ENCODE peak calls at places on chromosomes 2 and 18, in six cellular contexts. One of them, this sample, is unnamed.

GRCh38 chr2:85324639-85325465 is 2.9 kb downstream of the TGOLN2 start:
- DNase-seq in activated T-helper 1 cell treated with anti-CD3 and anti-CD28 coated beads, Interleukin-2, amount 50 U/mL, for 16 hours: no peak
- DNase-seq in neuronal stem cell: no peak
- DNase-seq in CMK: no peak
- DNase-seq in hepatic stellate cell: no peak
- DNase-seq in AG08396: no peak
- DNase-seq in this sample: no peak

GRCh38 chr2:16784652-16785051 is 119.0 kb upstream of the CYRIA start:
- DNase-seq in activated T-helper 1 cell treated with anti-CD3 and anti-CD28 coated beads, Interleukin-2, amount 50 U/mL, for 16 hours: no peak
- DNase-seq in neuronal stem cell: no peak
- DNase-seq in CMK: no peak
- DNase-seq in hepatic stellate cell: no peak
- DNase-seq in AG08396: no peak
- DNase-seq in this sample: no peak

GRCh38 chr2:42569116-42569711 is 782 bp downstream of the MTA3 start:
- DNase-seq in activated T-helper 1 cell treated with anti-CD3 and anti-CD28 coated beads, Interleukin-2, amount 50 U/mL, for 16 hours: peak; percentile 2
- DNase-seq in neuronal stem cell: no peak
- DNase-seq in CMK: no peak
- DNase-seq in hepatic stellate cell: peak; percentile 59
- DNase-seq in AG08396: peak; percentile 64
- DNase-seq in this sample: no peak

GRCh38 chr2:235956281-235956970 is 211.8 kb downstream of the GBX2 start:
- DNase-seq in activated T-helper 1 cell treated with anti-CD3 and anti-CD28 coated beads, Interleukin-2, amount 50 U/mL, for 16 hours: no peak
- DNase-seq in neuronal stem cell: no peak
- DNase-seq in CMK: no peak
- DNase-seq in hepatic stellate cell: no peak
- DNase-seq in AG08396: no peak
- DNase-seq in this sample: no peak

GRCh38 chr2:160842286-160842685 is 317.9 kb upstream of the TANK start:
- DNase-seq in activated T-helper 1 cell treated with anti-CD3 and anti-CD28 coated beads, Interleukin-2, amount 50 U/mL, for 16 hours: no peak
- DNase-seq in neuronal stem cell: no peak
- DNase-seq in CMK: no peak
- DNase-seq in hepatic stellate cell: no peak
- DNase-seq in AG08396: no peak
- DNase-seq in this sample: no peak

GRCh38 chr18:49018553-49018943 is 67.8 kb upstream of the SMAD7 start:
- DNase-seq in activated T-helper 1 cell treated with anti-CD3 and anti-CD28 coated beads, Interleukin-2, amount 50 U/mL, for 16 hours: no peak
- DNase-seq in neuronal stem cell: no peak
- DNase-seq in CMK: no peak
- DNase-seq in hepatic stellate cell: no peak
- DNase-seq in AG08396: peak; percentile 1
- DNase-seq in this sample: no peak

GRCh38 chr2:10332402-10333246 is 29.9 kb downstream of the HPCAL1 start:
- DNase-seq in activated T-helper 1 cell treated with anti-CD3 and anti-CD28 coated beads, Interleukin-2, amount 50 U/mL, for 16 hours: no peak
- DNase-seq in neuronal stem cell: peak; percentile 29
- DNase-seq in CMK: peak; percentile 88
- DNase-seq in hepatic stellate cell: no peak
- DNase-seq in AG08396: no peak
- DNase-seq in this sample: no peak

GRCh38 chr2:231946241-231946814 is 15.2 kb upstream of the DIS3L2 start:
- DNase-seq in activated T-helper 1 cell treated with anti-CD3 and anti-CD28 coated beads, Interleukin-2, amount 50 U/mL, for 16 hours: no peak
- DNase-seq in neuronal stem cell: no peak
- DNase-seq in CMK: no peak
- DNase-seq in hepatic stellate cell: no peak
- DNase-seq in AG08396: no peak
- DNase-seq in this sample: no peak

GRCh38 chr2:112175333-112175732 is 37.1 kb downstream of the FBLN7 start:
- DNase-seq in activated T-helper 1 cell treated with anti-CD3 and anti-CD28 coated beads, Interleukin-2, amount 50 U/mL, for 16 hours: no peak
- DNase-seq in neuronal stem cell: no peak
- DNase-seq in CMK: no peak
- DNase-seq in hepatic stellate cell: no peak
- DNase-seq in AG08396: no peak
- DNase-seq in this sample: no peak

GRCh38 chr2:85037622-85038021 is 66.7 kb downstream of the KCMF1 start:
- DNase-seq in activated T-helper 1 cell treated with anti-CD3 and anti-CD28 coated beads, Interleukin-2, amount 50 U/mL, for 16 hours: no peak
- DNase-seq in neuronal stem cell: no peak
- DNase-seq in CMK: no peak
- DNase-seq in hepatic stellate cell: no peak
- DNase-seq in AG08396: no peak
- DNase-seq in this sample: no peak

GRCh38 chr2:241123816-241124536 is 21.9 kb upstream of the MTERF4 start:
- DNase-seq in activated T-helper 1 cell treated with anti-CD3 and anti-CD28 coated beads, Interleukin-2, amount 50 U/mL, for 16 hours: peak; percentile 25
- DNase-seq in neuronal stem cell: no peak
- DNase-seq in CMK: no peak
- DNase-seq in hepatic stellate cell: no peak
- DNase-seq in AG08396: no peak
- DNase-seq in this sample: no peak

GRCh38 chr18:25896178-25896780 is 194.1 kb downstream of the SS18 start:
- DNase-seq in activated T-helper 1 cell treated with anti-CD3 and anti-CD28 coated beads, Interleukin-2, amount 50 U/mL, for 16 hours: no peak
- DNase-seq in neuronal stem cell: peak; percentile 27
- DNase-seq in CMK: no peak
- DNase-seq in hepatic stellate cell: peak; percentile 42
- DNase-seq in AG08396: peak; percentile 58
- DNase-seq in this sample: no peak

GRCh38 chr2:75765798-75766197 is 55.1 kb upstream of the GCFC2 start:
- DNase-seq in activated T-helper 1 cell treated with anti-CD3 and anti-CD28 coated beads, Interleukin-2, amount 50 U/mL, for 16 hours: no peak
- DNase-seq in neuronal stem cell: no peak
- DNase-seq in CMK: no peak
- DNase-seq in hepatic stellate cell: no peak
- DNase-seq in AG08396: no peak
- DNase-seq in this sample: no peak

GRCh38 chr18:75341897-75342296 is 85.6 kb downstream of the SMIM21 start:
- DNase-seq in activated T-helper 1 cell treated with anti-CD3 and anti-CD28 coated beads, Interleukin-2, amount 50 U/mL, for 16 hours: no peak
- DNase-seq in neuronal stem cell: no peak
- DNase-seq in CMK: no peak
- DNase-seq in hepatic stellate cell: no peak
- DNase-seq in AG08396: no peak
- DNase-seq in this sample: no peak

GRCh38 chr2:135796606-135797005 is 40.4 kb downstream of the LCT start:
- DNase-seq in activated T-helper 1 cell treated with anti-CD3 and anti-CD28 coated beads, Interleukin-2, amount 50 U/mL, for 16 hours: no peak
- DNase-seq in neuronal stem cell: no peak
- DNase-seq in CMK: no peak
- DNase-seq in hepatic stellate cell: no peak
- DNase-seq in AG08396: no peak
- DNase-seq in this sample: no peak

GRCh38 chr2:174846218-174846617 is 81.9 kb upstream of the CHRNA1 start:
- DNase-seq in activated T-helper 1 cell treated with anti-CD3 and anti-CD28 coated beads, Interleukin-2, amount 50 U/mL, for 16 hours: no peak
- DNase-seq in neuronal stem cell: no peak
- DNase-seq in CMK: no peak
- DNase-seq in hepatic stellate cell: no peak
- DNase-seq in AG08396: no peak
- DNase-seq in this sample: no peak

This sample was measured in esophagus squamous epithelium.